ENCODE peak calls at places on chromosomes 6 and 20, in six cellular contexts. Z is spleen; X is Caco-2; J is effector memory CD4-positive, alpha-beta T cell; U is CD8-positive, alpha-beta T cell; C is retinal pigment epithelial cell. Q is an unnamed sample.

GRCh38 chr20:25083141-25083772 is 1.3 kb upstream of the VSX1 start:
- DNase-seq in Z (peak; percentile 76), X (no peak), J (no peak), U (no peak), C (no peak), Q (no peak)

GRCh38 chr20:49433387-49433786 is 49.1 kb downstream of the KCNB1 start:
- DNase-seq in Z (no peak), X (no peak), J (no peak), U (no peak), C (no peak), Q (no peak)

GRCh38 chr6:105794263-105794662 is 291.9 kb upstream of the PRDM1 start:
- DNase-seq in Z (peak; percentile 77), X (peak; percentile 67), J (no peak), U (no peak), C (peak; percentile 40), Q (no peak)

GRCh38 chr20:43794326-43794725 is 67.5 kb upstream of the GTSF1L start:
- DNase-seq in Z (no peak), X (no peak), J (no peak), U (no peak), C (no peak), Q (no peak)

GRCh38 chr6:155882527-155883333 is 427.1 kb upstream of the NOX3 start:
- DNase-seq in Z (no peak), X (no peak), J (no peak), U (no peak), C (no peak), Q (no peak)

GRCh38 chr20:18783385-18783959 is 30.1 kb upstream of the SCP2D1 start:
- DNase-seq in Z (no peak), X (no peak), J (no peak), U (no peak), C (no peak), Q (no peak)

GRCh38 chr20:43949741-43950618 is 35.3 kb downstream of the TOX2 start:
- DNase-seq in Z (peak; percentile 91), X (no peak), J (peak; percentile 57), U (peak; percentile 63), C (no peak), Q (peak; percentile 20)

GRCh38 chr20:7710440-7710839 is 229.8 kb downstream of the HAO1 start:
- DNase-seq in Z (no peak), X (no peak), J (no peak), U (no peak), C (no peak), Q (no peak)

GRCh38 chr6:169665289-169665688 is 36.5 kb downstream of the WDR27 start:
- DNase-seq in Z (no peak), X (no peak), J (no peak), U (no peak), C (no peak), Q (no peak)

GRCh38 chr6:114342086-114342825 is 567 bp downstream of the HS3ST5 start:
- DNase-seq in Z (peak; percentile 73), X (no peak), J (no peak), U (no peak), C (no peak), Q (no peak)
- H3K4me3 ChIP-seq in Z (peak overlapping the region; percentile 44), X (peak overlapping the region; percentile 54), J (no peak overlapping the region), U (no peak overlapping the region), C (peak overlapping the region; percentile 69), Q (peak overlapping the region; percentile 53)

DNA sequence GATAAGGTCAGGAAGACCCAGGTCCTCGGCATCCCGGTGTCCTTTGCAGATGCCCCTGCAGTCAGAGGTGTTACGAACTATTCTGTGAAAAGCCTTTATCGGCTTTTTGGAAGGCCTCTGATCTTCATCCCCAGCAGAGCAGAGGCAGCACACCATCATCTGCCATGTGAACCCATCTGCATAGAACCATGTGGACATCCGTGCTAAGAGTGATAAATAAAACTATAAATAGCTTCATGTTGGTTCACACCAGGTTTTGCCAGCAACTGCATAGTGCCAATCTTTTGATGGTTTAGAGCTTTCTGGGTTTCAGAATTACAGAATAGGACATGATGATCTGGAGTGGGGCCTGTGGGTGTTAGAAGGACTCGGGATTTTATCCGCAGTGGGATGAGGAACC is 33.6 kb downstream of the SIRPA start:
- DNase-seq in Z (no peak), X (no peak), J (no peak), U (no peak), C (no peak), Q (no peak)
- H3K4me3 ChIP-seq in Z (no peak overlapping the region), X (no peak overlapping the region), J (no peak overlapping the region), U (no peak overlapping the region), C (no peak overlapping the region), Q (no peak overlapping the region)

GRCh38 chr6:27669798-27670301 is 196.9 kb upstream of the ZNF184 start:
- DNase-seq in Z (no peak), X (no peak), J (no peak), U (no peak), C (no peak), Q (no peak)
- H3K4me3 ChIP-seq in Z (no peak overlapping the region), X (peak overlapping the region; percentile 22), J (no peak overlapping the region), U (no peak overlapping the region), C (peak overlapping the region; percentile 56), Q (no peak overlapping the region)

GRCh38 chr20:20411382-20411781 is 43.5 kb downstream of the INSM1 start:
- DNase-seq in Z (no peak), X (no peak), J (no peak), U (no peak), C (no peak), Q (no peak)
- H3K4me3 ChIP-seq in Z (no peak overlapping the region), X (no peak overlapping the region), J (no peak overlapping the region), U (no peak overlapping the region), C (no peak overlapping the region), Q (no peak overlapping the region)

DNA sequence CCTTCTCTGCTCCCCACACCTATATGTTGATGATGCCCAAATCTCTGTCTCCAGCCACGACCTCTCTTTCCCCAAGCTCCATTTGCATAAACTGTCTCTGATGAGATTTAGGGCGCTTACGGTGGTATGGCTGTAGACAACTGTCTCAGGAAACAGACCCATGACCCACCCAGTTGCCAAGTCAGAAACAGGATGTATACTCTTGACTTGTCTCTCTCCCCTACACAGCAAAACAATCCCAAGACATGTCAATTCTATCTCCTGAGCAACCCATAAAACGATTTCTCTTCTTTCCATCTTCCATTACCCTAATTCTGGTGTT is 13.9 kb downstream of the GNL1 start:
- DNase-seq in Z (no peak), X (no peak), J (peak; percentile 37), U (peak; percentile 26), C (no peak), Q (no peak)
- H3K4me3 ChIP-seq in Z (peak overlapping the region; percentile 51), X (no peak overlapping the region), J (peak overlapping the region; percentile 53), U (peak overlapping the region; percentile 66), C (no peak overlapping the region), Q (no peak overlapping the region)

Q was measured in esophagus squamous epithelium.